ENCODE peak calls at places on chromosome 21, in seven cellular contexts. P is type B pancreatic cell, L is IMR-90, S is glutamatergic neuron, D is WTC11, I is choroid plexus epithelial cell, Z is neural progenitor cell. Y is an unnamed sample.

GRCh38 chr21:46455575-46456385 is 2.9 kb upstream of the DIP2A start:
- DNase-seq in P (no peak), S (no peak), Z (no peak), D (no peak), L (peak), I (peak), Y (no peak)

GRCh38 chr21:41722052-41723018 is 44.5 kb downstream of the RIPK4 start:
- DNase-seq in P (no peak), Z (no peak), D (no peak), S (no peak), L (no peak), I (no peak), Y (no peak)

GRCh38 chr21:33640697-33641338 is 723 bp downstream of the CRYZL1 start:
- DNase-seq in Z (peak), S (peak), I (peak), D (no peak), L (peak), P (no peak), Y (no peak)

GRCh38 chr21:19523066-19523465 is 1119.5 kb upstream of the TMPRSS15 start:
- DNase-seq in Z (peak), S (no peak), L (no peak), D (no peak), P (no peak), I (no peak), Y (no peak)

GRCh38 chr21:45631540-45631939 is 12.0 kb upstream of the PCBP3 start:
- DNase-seq in S (no peak), P (peak), I (no peak), D (no peak), L (no peak), Z (no peak), Y (no peak)

GRCh38 chr21:45524756-45525152 is 17.5 kb downstream of the SLC19A1 start:
- DNase-seq in S (peak), D (peak), Z (no peak), I (no peak), P (peak), L (no peak), Y (no peak)

GRCh38 chr21:45482899-45483821 is 59.1 kb downstream of the SLC19A1 start:
- DNase-seq in D (no peak), Z (no peak), P (no peak), I (no peak), S (no peak), L (no peak), Y (no peak)

GRCh38 chr21:46211376-46211775 is 17.2 kb downstream of the LSS start:
- DNase-seq in L (no peak), S (no peak), P (no peak), Z (no peak), I (no peak), D (peak), Y (peak)

GRCh38 chr21:44958471-44959191 is 18.8 kb downstream of the SLX9 start:
- DNase-seq in P (no peak), D (no peak), S (peak), I (peak), Z (peak), L (peak), Y (no peak)

GRCh38 chr21:25464275-25464674 is 143.0 kb downstream of the MRPL39 start:
- DNase-seq in L (no peak), P (no peak), D (no peak), Z (no peak), I (peak), S (no peak), Y (no peak)

GRCh38 chr21:33780631-33781030 is 135.0 kb downstream of the ATP5PO start:
- DNase-seq in D (no peak), S (no peak), P (no peak), L (peak), Z (no peak), I (peak), Y (no peak)

GRCh38 chr21:7947422-7947821 is 2574.0 kb upstream of the TPTE start:
- DNase-seq in S (no peak), P (no peak), Z (no peak), D (no peak), I (no peak), L (no peak), Y (no peak)

GRCh38 chr21:25297117-25297516 is 310.2 kb downstream of the MRPL39 start:
- DNase-seq in P (no peak), Z (no peak), L (no peak), S (no peak), I (no peak), D (no peak), Y (no peak)

GRCh38 chr21:41585199-41585994 is 77.4 kb upstream of the TMPRSS2 start:
- DNase-seq in L (no peak), D (no peak), S (no peak), P (no peak), I (no peak), Z (no peak), Y (no peak)

GRCh38 chr21:45208627-45208951 is 79.1 kb downstream of the POFUT2 start:
- DNase-seq in S (no peak), P (no peak), I (peak), D (no peak), L (peak), Z (no peak), Y (no peak)

GRCh38 chr21:45397381-45397780 is 7.6 kb upstream of the COL18A1 start:
- DNase-seq in D (no peak), I (no peak), P (no peak), S (no peak), L (no peak), Z (no peak), Y (no peak)

GRCh38 chr21:41726970-41727783 is 39.7 kb downstream of the RIPK4 start:
- DNase-seq in P (no peak), S (peak), Z (no peak), D (no peak), I (peak), L (peak), Y (no peak)

GRCh38 chr21:16794944-16795343 is 717.9 kb upstream of the CXADR start:
- DNase-seq in S (no peak), L (peak), P (no peak), Z (no peak), D (no peak), I (peak), Y (peak)

GRCh38 chr21:20741445-20741844 is 256.8 kb upstream of the NCAM2 start:
- DNase-seq in P (no peak), D (no peak), I (no peak), Z (no peak), S (no peak), L (no peak), Y (no peak)

GRCh38 chr21:45335761-45336534 is 48.3 kb upstream of the POFUT2 start:
- DNase-seq in D (no peak), S (no peak), P (no peak), Z (no peak), L (no peak), I (no peak), Y (no peak)

GRCh38 chr21:45556645-45557601 is 14.7 kb upstream of the SLC19A1 start:
- DNase-seq in L (no peak), S (peak), Z (no peak), P (no peak), I (no peak), D (no peak), Y (no peak)

GRCh38 chr21:45539046-45539795 is 3.0 kb downstream of the SLC19A1 start:
- DNase-seq in D (peak), L (no peak), S (peak), I (no peak), Z (no peak), P (peak), Y (no peak)

GRCh38 chr21:16535100-16535418 is 805.3 kb downstream of the USP25 start:
- DNase-seq in L (peak), S (no peak), P (no peak), I (peak), Z (peak), D (no peak), Y (peak)

GRCh38 chr21:29697555-29698193 is 242.1 kb downstream of the GRIK1 start:
- DNase-seq in L (peak), S (no peak), D (no peak), P (no peak), Z (no peak), I (peak), Y (no peak)

GRCh38 chr21:32712043-32712442 is 15.8 kb downstream of the SYNJ1 start:
- DNase-seq in D (no peak), P (no peak), S (no peak), Z (no peak), L (no peak), I (no peak), Y (no peak)

DNA sequence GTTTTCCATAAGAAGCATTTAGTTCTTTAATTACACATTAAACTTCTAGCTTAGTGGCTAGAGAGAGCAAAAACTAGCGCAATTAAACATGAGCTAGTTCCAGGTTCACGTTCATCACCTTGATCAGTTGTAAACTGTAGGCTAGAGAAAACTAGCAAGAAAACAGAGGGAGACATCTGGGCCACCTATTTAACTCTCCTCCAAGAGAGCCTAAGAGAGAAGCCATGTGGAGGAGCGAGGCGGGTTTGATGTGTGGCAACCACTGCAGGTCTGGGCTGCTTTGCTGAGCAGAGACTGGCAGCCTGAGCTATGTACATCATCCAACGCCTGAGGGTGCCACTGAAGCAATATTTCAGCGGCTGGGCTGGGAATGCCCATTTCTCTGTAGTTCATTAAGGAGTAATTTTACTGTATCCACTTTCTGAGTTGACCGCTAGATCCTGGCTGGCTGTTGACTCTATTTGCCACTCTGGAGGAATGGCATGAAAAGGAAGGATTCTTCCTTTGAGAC is 252.9 kb downstream of the DYRK1A start:
- DNase-seq in L (no peak), I (no peak), S (no peak), Z (no peak), P (no peak), D (no peak), Y (no peak)
- TF ChIP-seq CTCF in L (no peak), I (no peak), S (no peak), Z (no peak), P (no peak), D (no peak), Y (no peak)

GRCh38 chr21:14862794-14863720 is 201.7 kb downstream of the NRIP1 start:
- DNase-seq in P (no peak), Z (peak), I (peak), L (peak), S (no peak), D (no peak), Y (no peak)
- TF ChIP-seq CTCF in P (peak), Z (peak), I (peak), L (peak), S (peak), D (peak), Y (no peak)

GRCh38 chr21:31459457-31459856 is 115.4 kb upstream of the TIAM1 start:
- DNase-seq in S (no peak), I (no peak), L (no peak), Z (peak), D (no peak), P (no peak), Y (no peak)
- TF ChIP-seq CTCF in S (no peak), I (peak), L (no peak), Z (peak), D (no peak), P (peak), Y (no peak)

GRCh38 chr21:22115746-22116145 is 1117.5 kb downstream of the NCAM2 start:
- DNase-seq in S (no peak), P (no peak), D (no peak), I (no peak), Z (no peak), L (no peak), Y (no peak)

GRCh38 chr21:22125581-22125980 is 1127.4 kb downstream of the NCAM2 start:
- DNase-seq in L (no peak), D (no peak), S (no peak), Z (no peak), P (no peak), I (no peak), Y (no peak)

DNA sequence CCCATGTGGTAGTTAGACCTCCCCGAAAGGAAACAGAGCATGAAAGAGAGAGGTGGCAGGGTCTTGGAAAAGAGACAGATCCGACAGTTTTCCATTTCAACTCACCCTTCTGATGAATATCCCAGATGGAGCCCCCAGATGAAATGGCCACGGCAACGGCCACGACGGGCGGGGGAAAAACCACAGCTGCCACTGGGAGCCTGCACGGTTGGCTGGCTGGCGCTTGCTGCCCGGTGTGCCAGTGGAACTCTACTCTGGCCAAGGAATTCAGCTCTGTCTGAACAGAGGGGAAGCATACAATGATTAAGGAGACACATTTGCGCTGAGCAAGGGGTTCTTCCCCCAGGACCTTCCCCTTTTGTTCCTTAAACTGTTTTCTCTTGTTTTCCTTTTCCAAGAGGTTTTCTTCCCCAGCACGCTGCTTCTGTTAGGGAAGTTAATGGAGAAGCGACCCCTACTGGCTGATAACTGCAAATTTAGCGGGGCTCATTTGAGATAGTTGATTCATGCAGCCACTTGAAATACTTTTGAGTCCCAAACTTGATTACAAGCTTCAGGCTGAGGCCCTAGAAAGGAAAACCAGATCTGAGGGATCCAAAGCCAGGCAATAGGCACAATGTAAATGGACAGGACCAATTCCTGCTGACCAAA is 1122.5 kb downstream of the NCAM2 start:
- DNase-seq in L (no peak), P (no peak), Z (peak), S (no peak), D (peak), I (peak), Y (no peak)
- TF ChIP-seq CTCF in L (peak), P (peak), Z (peak), S (peak), D (peak), I (peak), Y (no peak)

DNA sequence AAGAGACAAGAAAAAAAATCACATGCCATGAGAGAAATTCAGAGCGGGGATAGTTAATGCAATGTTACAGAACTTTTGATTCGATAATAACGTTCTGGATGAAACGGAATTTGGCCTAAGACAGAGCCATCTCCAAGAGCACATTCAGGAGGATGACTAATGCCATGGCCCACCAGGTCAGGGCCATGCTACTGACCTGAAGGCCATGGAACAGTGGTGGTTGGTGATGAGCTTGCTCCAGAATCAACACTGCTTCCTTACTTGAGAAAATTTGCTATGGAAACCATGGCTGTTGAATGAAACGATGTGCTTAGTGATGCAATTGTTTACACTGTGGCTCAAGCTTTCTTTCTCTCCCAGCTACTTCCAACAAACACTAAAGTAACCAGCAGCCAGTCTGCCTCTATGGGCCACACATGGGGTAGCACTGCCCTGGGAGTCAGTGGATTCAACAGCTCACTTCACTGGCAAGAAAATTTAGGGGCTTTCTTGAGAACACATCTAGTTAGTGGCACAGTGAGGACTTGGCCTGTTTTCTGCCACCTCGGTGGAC is 299.1 kb downstream of the PCP4 start:
- DNase-seq in P (no peak), S (no peak), Z (peak), I (no peak), D (no peak), L (no peak), Y (no peak)
- TF ChIP-seq CTCF in P (peak), S (no peak), Z (peak), I (no peak), D (no peak), L (no peak), Y (no peak)

GRCh38 chr21:34988139-34988538 is 61.0 kb downstream of the RUNX1 start:
- DNase-seq in L (no peak), S (no peak), D (no peak), P (no peak), I (peak), Z (no peak), Y (no peak)

GRCh38 chr21:34987673-34988072 is 61.4 kb downstream of the RUNX1 start:
- DNase-seq in I (peak), L (no peak), S (no peak), Z (no peak), D (no peak), P (no peak), Y (no peak)

GRCh38 chr21:34984356-34984755 is 64.7 kb downstream of the RUNX1 start:
- DNase-seq in S (no peak), D (no peak), I (no peak), L (no peak), Z (no peak), P (no peak), Y (no peak)

GRCh38 chr21:34988625-34989024 is 60.5 kb downstream of the RUNX1 start:
- DNase-seq in I (no peak), P (no peak), L (no peak), D (no peak), S (no peak), Z (no peak), Y (no peak)

GRCh38 chr21:34986561-34987533 is 62.3 kb downstream of the RUNX1 start:
- DNase-seq in I (peak), L (peak), Z (peak), S (no peak), P (no peak), D (no peak), Y (no peak)
- TF ChIP-seq CTCF in I (peak), L (peak), Z (no peak), S (no peak), P (peak), D (no peak), Y (no peak)

GRCh38 chr21:42833859-42834729 is 45.2 kb downstream of the WDR4 start:
- DNase-seq in D (no peak), L (no peak), I (no peak), P (no peak), Z (no peak), S (no peak), Y (no peak)

GRCh38 chr21:42835211-42835610 is 44.1 kb downstream of the WDR4 start:
- DNase-seq in S (no peak), I (no peak), L (no peak), Z (no peak), P (no peak), D (no peak), Y (no peak)

GRCh38 chr21:42835611-42836401 is 43.5 kb downstream of the WDR4 start:
- DNase-seq in P (no peak), I (no peak), Z (no peak), L (no peak), S (no peak), D (no peak), Y (no peak)

GRCh38 chr21:42834730-42835191 is 44.6 kb downstream of the WDR4 start:
- DNase-seq in Z (no peak), D (no peak), P (no peak), I (no peak), L (no peak), S (no peak), Y (no peak)

DNA sequence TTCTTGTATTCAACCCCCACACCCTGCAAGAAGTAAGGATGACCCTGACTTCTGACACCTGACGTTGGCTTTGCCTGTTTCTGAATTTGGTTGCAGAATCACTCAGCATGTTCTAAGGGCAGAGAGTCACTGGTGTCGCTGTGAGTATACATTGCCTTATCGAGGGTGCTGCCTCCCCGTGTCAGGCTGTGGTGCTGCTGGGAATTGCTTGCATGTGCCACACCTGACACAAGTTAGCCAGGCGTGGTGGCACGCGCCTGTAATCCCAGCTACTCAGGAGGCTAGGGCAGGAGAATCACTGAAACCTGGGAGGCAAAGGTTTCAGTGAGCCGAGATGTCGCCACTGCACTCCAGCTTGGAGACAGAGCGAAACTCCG is 45.9 kb downstream of the WDR4 start:
- DNase-seq in I (peak), D (peak), Z (peak), S (no peak), L (peak), P (no peak), Y (no peak)
- TF ChIP-seq CTCF in I (peak), D (no peak), Z (peak), S (no peak), L (peak), P (peak), Y (no peak)

DNA sequence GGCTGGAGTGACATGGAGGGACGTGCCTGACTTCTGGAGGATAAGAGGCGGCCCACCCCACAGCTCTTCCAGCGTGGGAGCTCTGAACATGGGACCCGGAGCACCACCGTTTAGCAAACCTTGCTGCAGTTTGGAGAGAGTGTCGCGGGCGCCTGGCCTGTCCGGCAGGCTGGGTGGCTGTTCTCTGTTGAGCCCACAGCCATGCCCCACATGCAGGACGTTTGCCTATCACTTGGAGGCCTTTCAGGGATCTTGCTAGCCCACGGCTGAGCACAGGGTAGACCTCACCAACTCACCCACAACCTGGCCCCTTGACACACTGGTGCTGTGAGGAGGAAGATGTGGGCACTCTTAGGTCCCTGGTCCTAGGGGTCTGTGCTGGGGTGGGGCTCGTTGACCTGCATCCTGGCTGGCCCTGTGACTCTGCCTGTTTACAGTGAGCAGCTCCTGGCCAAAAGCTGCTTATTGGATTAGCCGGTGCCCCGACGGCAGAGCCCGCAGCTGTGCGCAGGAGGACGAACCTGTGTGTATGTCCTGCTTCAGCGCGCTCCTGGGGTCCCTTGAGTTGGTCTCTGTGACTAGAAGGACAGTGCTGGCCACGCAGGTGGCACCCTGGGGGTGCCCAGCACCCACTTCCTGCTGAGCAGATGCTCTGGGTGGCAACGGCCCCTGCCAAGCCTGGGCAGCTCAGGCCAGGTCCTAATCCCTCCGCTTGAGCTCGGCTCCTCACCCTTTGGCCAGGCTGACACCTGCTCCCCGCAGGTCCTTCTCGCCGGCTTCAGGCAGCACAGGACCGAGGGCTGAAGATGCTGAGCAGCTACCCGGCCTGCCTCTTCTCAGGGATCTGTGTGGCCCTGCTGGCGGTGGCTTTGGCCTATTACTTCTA is 72.4 kb upstream of the TRAPPC10 start:
- DNase-seq in L (no peak), Z (no peak), P (peak), S (peak), I (no peak), D (no peak), Y (no peak)
- TF ChIP-seq CTCF in L (no peak), Z (no peak), P (no peak), S (no peak), I (no peak), D (no peak), Y (no peak)